ENCODE peak calls at places on chromosome 9, in seven cellular contexts. B is HTR-8/SVneo; Y is stimulated activated CD8-positive, alpha-beta memory T cell treated with anti-CD3 and anti-CD28 coated beads, Interleukin-4, amount 100 ng/mL, for 1 hour; U is NCI-H460; V is GM04503; T is breast epithelium; N is endothelial cell of umbilical vein. H is an unnamed sample.

GRCh38 chr9:107638922-107639321 is 149.4 kb upstream of the KLF4 start:
- DNase-seq in Y (no peak), T (no peak), N (peak), V (no peak), U (peak), B (no peak), H (peak)

GRCh38 chr9:126860757-126861466 is 473 bp downstream of the ZBTB34 start:
- DNase-seq in Y (no peak), N (peak), U (peak), V (no peak), T (no peak), B (peak), H (peak)

GRCh38 chr9:70021026-70021571 is 22.5 kb upstream of the MAMDC2 start:
- DNase-seq in Y (no peak), U (no peak), N (peak), V (peak), T (no peak), B (peak), H (no peak)

GRCh38 chr9:88742483-88742882 is 207.5 kb downstream of the NXNL2 start:
- DNase-seq in B (no peak), T (no peak), N (no peak), Y (no peak), V (peak), U (no peak), H (no peak)

GRCh38 chr9:97293207-97293721 is 14.2 kb upstream of the CCDC180 start:
- DNase-seq in T (no peak), N (peak), U (peak), V (no peak), B (no peak), Y (no peak), H (peak)

GRCh38 chr9:99432075-99432474 is 210.0 kb downstream of the SEC61B start:
- DNase-seq in Y (no peak), U (no peak), V (no peak), T (no peak), N (no peak), B (no peak), H (no peak)

GRCh38 chr9:84343111-84343521 is 2.6 kb upstream of the SLC28A3 start:
- DNase-seq in U (no peak), Y (no peak), V (no peak), T (no peak), N (no peak), B (no peak), H (no peak)

GRCh38 chr9:35609001-35609819 is 4.1 kb downstream of the TESK1 start:
- DNase-seq in N (no peak), U (no peak), B (no peak), Y (no peak), V (no peak), T (no peak), H (no peak)

GRCh38 chr9:71764438-71764837 is 3.9 kb downstream of the CEMIP2 start:
- DNase-seq in Y (no peak), B (no peak), T (no peak), N (no peak), U (no peak), V (no peak), H (no peak)